ENCODE peak calls at places on chromosomes 5 and 9, in ten cellular contexts. M is hepatocyte, Z is K562, Y is foreskin keratinocyte, T is GM20000, S is neural progenitor cell, E is HCT116, O is fibroblast of lung, C is heart right ventricle, F is DND-41. X is an unnamed sample.

GRCh38 chr5:50301756-50302155 is 139.3 kb downstream of the EMB start:
- DNase-seq in Z (no peak), C (no peak), Y (no peak), F (no peak), M (no peak), S (no peak), O (no peak), T (no peak), E (no peak), X (no peak)

GRCh38 chr5:15105799-15106393 is 234.3 kb upstream of the ANKH start:
- DNase-seq in Z (peak; percentile 65), Y (peak; percentile 6), F (peak; percentile 62), T (peak; percentile 67), O (peak; percentile 56), S (peak; percentile 72), M (peak; percentile 66), E (peak; percentile 22), C (no peak), X (peak; percentile 56)

GRCh38 chr5:55601209-55601618 is 66.5 kb upstream of the PLPP1 start:
- DNase-seq in M (peak; percentile 87), E (no peak), C (peak; percentile 74), S (peak; percentile 57), F (no peak), Z (no peak), Y (no peak), T (no peak), O (peak; percentile 97), X (no peak)

GRCh38 chr9:2242778-2243395 is 227.7 kb downstream of the SMARCA2 start:
- DNase-seq in F (no peak), O (no peak), Y (no peak), Z (no peak), C (no peak), E (no peak), M (peak; percentile 54), T (no peak), S (peak; percentile 9), X (no peak)

GRCh38 chr9:79224672-79225433 is 346.9 kb upstream of the TLE4 start:
- DNase-seq in Y (peak; percentile 80), E (no peak), M (peak; percentile 34), S (no peak), F (no peak), O (peak; percentile 96), C (no peak), Z (no peak), T (no peak), X (no peak)

GRCh38 chr5:152187668-152188067 is 217.4 kb downstream of the NMUR2 start:
- DNase-seq in O (no peak), E (no peak), M (no peak), S (no peak), Z (no peak), C (no peak), Y (no peak), T (no peak), F (no peak), X (no peak)

GRCh38 chr5:41869150-41869738 is 981 bp downstream of the OXCT1 start:
- DNase-seq in T (peak; percentile 21), Z (peak; percentile 29), C (peak; percentile 83), O (peak; percentile 28), E (no peak), F (peak; percentile 55), S (peak; percentile 56), Y (no peak), M (peak; percentile 34), X (peak; percentile 3)

GRCh38 chr9:20356392-20357206 is 265.7 kb downstream of the MLLT3 start:
- DNase-seq in C (peak; percentile 46), S (peak; percentile 89), Y (peak; percentile 61), O (peak; percentile 91), E (peak; percentile 43), M (peak; percentile 87), Z (no peak), F (peak; percentile 63), T (peak; percentile 52), X (peak; percentile 70)

GRCh38 chr9:84781431-84781830 is 111.9 kb downstream of the NTRK2 start:
- DNase-seq in F (peak; percentile 4), O (peak; percentile 23), C (no peak), Z (no peak), M (no peak), Y (no peak), T (peak; percentile 15), E (no peak), S (peak; percentile 38), X (peak; percentile 35)

GRCh38 chr9:126207256-126207655 is 119.4 kb upstream of the MVB12B start:
- DNase-seq in E (no peak), O (no peak), Y (no peak), Z (no peak), S (no peak), F (no peak), C (peak; percentile 33), M (no peak), T (no peak), X (no peak)

GRCh38 chr9:113151696-113152630 is 1.2 kb downstream of the SLC31A2 start:
- DNase-seq in O (no peak), C (no peak), Y (no peak), T (no peak), E (no peak), M (no peak), F (no peak), S (no peak), Z (no peak), X (no peak)

GRCh38 chr9:129221233-129221632 is 43.2 kb upstream of the IER5L start:
- DNase-seq in E (no peak), C (no peak), Z (no peak), Y (no peak), F (peak; percentile 24), M (no peak), O (no peak), S (no peak), T (no peak), X (no peak)

DNA sequence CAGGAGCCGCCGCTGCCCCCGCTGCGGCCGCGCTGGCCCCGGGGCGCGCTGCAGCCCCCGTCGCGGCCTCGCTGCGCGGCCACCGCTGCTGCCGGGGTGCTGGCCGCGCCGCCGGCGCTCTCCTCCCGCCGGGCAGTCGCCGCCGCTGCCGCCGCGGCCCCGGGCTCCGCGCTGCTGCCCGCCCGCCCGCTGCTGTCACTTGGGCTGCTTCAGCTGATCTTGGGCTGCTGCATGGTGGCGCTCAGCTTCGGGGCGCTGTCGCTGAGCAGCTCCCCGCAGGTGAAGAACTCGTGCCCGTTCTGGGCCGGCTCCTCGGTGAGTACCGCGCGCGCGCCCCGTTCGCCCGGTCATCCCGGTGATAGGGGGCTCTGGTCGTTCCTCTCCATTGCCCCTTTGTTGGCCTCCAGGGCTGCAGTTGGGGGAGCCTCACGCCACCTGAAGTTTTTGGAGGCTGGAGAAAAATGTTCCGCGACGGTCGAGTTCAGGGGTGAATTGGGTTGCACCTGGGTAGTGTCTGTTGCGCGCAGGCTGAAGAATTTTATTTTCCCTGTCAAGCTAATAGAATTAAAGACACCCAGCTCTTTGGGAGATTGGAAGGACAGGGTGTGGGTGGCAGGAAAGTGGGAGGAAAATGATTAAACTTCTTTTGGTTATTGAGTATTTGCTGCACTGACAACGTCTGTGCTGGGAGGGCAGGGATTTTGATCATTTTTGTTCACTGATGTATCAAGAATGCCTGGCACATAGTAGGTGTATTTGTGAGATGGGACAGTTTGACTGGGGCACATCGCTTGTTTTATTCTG is 596 bp downstream of the ENTREP1 start:
- DNase-seq in S (peak; percentile 64), F (no peak), T (no peak), E (no peak), M (peak; percentile 43), Y (no peak), C (peak; percentile 38), O (no peak), Z (no peak), X (peak; percentile 31)
- TF ChIP-seq CTCF in S (no peak), F (no peak), T (no peak), E (no peak), M (no peak), Y (no peak), C (no peak), O (no peak), Z (no peak), X (no peak)

GRCh38 chr5:130290219-130290618 is 386.0 kb downstream of the CHSY3 start:
- DNase-seq in C (no peak), T (no peak), S (no peak), F (no peak), Z (no peak), E (no peak), O (no peak), M (no peak), Y (no peak), X (no peak)
- TF ChIP-seq CTCF in C (no peak), T (no peak), S (no peak), F (no peak), Z (no peak), E (no peak), O (no peak), M (no peak), Y (no peak), X (no peak)

GRCh38 chr9:109556786-109557185 is 58.7 kb upstream of the PTPN3 start:
- DNase-seq in Y (no peak), O (no peak), M (no peak), E (no peak), C (no peak), S (no peak), Z (no peak), F (no peak), T (no peak), X (no peak)

GRCh38 chr9:109561137-109561536 is 63.0 kb upstream of the PTPN3 start:
- DNase-seq in M (no peak), C (no peak), Z (no peak), O (no peak), S (no peak), E (no peak), Y (no peak), F (no peak), T (no peak), X (no peak)

GRCh38 chr9:109557481-109557880 is 59.4 kb upstream of the PTPN3 start:
- DNase-seq in Y (peak; percentile 49), Z (no peak), C (no peak), S (peak; percentile 4), M (no peak), T (no peak), E (no peak), O (no peak), F (no peak), X (no peak)

GRCh38 chr9:109558718-109559151 is 60.6 kb upstream of the PTPN3 start:
- DNase-seq in S (no peak), Z (no peak), E (no peak), C (no peak), M (no peak), O (no peak), Y (no peak), F (no peak), T (no peak), X (no peak)

GRCh38 chr9:109560470-109561132 is 62.5 kb upstream of the PTPN3 start:
- DNase-seq in T (no peak), F (no peak), O (no peak), S (peak; percentile 57), Z (no peak), C (no peak), E (peak; percentile 22), M (peak; percentile 10), Y (no peak), X (peak; percentile 14)
- TF ChIP-seq CTCF in T (no peak), F (no peak), O (no peak), S (peak; percentile 58), Z (peak; percentile 19), C (peak; percentile 8), E (peak; percentile 57), M (peak; percentile 3), Y (peak; percentile 45), X (no peak)

DNA sequence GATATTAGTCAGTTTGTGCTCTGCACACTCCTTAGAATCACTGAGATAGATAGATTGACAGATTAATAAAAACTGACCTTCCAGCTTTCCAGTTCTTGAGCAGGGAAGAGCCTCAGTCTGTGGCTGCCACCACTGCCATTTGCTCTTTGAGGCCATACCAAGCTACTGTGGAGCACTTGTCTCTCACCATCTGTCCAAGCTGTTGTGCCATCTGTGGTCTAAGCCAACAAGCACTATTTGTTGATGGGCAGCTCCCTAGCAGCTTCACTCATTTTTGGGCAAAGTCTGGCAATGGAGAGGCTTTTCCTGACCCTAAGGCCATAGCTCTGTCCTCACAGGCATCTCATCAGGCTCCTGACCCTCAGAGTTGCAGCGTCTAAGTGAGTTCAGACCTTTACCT is 30.4 kb downstream of the HTR1A start:
- DNase-seq in Y (no peak), C (no peak), T (no peak), F (no peak), M (no peak), S (no peak), O (no peak), E (no peak), Z (no peak), X (no peak)
- TF ChIP-seq CTCF in Y (no peak), C (no peak), T (no peak), F (no peak), M (no peak), S (no peak), O (no peak), E (no peak), Z (no peak), X (no peak)

X was measured in endothelial cell.